ENCODE peak calls at places on chromosome 2, in seven cellular contexts. J is fibroblast of lung, G is breast epithelium, R is fibroblast of mammary gland, I is IMR-90, Q is dorsolateral prefrontal cortex, U is lung. D is an unnamed sample.
A peak's percentile ranks its signal among the peaks of the same experiment; 100 is the strongest.

GRCh38 chr2:240934701-240935100 is 28.6 kb downstream of the CROCC2 start:
- DNase-seq in J (no peak), G (peak; percentile 43), R (no peak), I (no peak), Q (no peak), U (no peak), D (no peak)

GRCh38 chr2:88126772-88127637 is 857 bp downstream of the FABP1 start:
- DNase-seq in J (no peak), G (no peak), R (no peak), I (no peak), Q (no peak), U (no peak), D (no peak)

GRCh38 chr2:19746611-19747309 is 155.0 kb downstream of the TTC32 start:
- DNase-seq in J (peak; percentile 40), G (no peak), R (peak; percentile 35), I (peak; percentile 25), Q (no peak), U (no peak), D (peak; percentile 52)

GRCh38 chr2:221817052-221817451 is 244.9 kb upstream of the EPHA4 start:
- DNase-seq in J (peak; percentile 9), G (no peak), R (peak; percentile 52), I (no peak), Q (no peak), U (no peak), D (no peak)

GRCh38 chr2:170886391-170886790 is 42.7 kb upstream of the GORASP2 start:
- DNase-seq in J (no peak), G (no peak), R (peak; percentile 42), I (peak; percentile 29), Q (no peak), U (no peak), D (peak; percentile 60)

GRCh38 chr2:207655000-207655399 is 29.8 kb upstream of the METTL21A start:
- DNase-seq in J (no peak), G (no peak), R (no peak), I (no peak), Q (no peak), U (no peak), D (peak; percentile 5)

GRCh38 chr2:109510136-109511028 is 103.4 kb downstream of the SEPTIN10 start:
- DNase-seq in J (peak; percentile 81), G (peak; percentile 72), R (peak; percentile 74), I (peak; percentile 71), Q (peak; percentile 71), U (peak; percentile 80), D (peak; percentile 83)

GRCh38 chr2:81436256-81436655 is 1131.7 kb upstream of the LRRTM1 start:
- DNase-seq in J (peak; percentile 4), G (no peak), R (no peak), I (no peak), Q (no peak), U (no peak), D (no peak)

GRCh38 chr2:62785810-62786593 is 80.5 kb downstream of the EHBP1 start:
- DNase-seq in J (peak; percentile 66), G (no peak), R (peak; percentile 66), I (peak; percentile 64), Q (no peak), U (no peak), D (peak; percentile 66)

GRCh38 chr2:160075171-160075570 is 12.8 kb upstream of the PLA2R1 start:
- DNase-seq in J (peak; percentile 91), G (no peak), R (peak; percentile 98), I (peak; percentile 33), Q (no peak), U (no peak), D (peak; percentile 98)

GRCh38 chr2:19708776-19709175 is 193.0 kb downstream of the TTC32 start:
- DNase-seq in J (no peak), G (no peak), R (no peak), I (no peak), Q (no peak), U (no peak), D (no peak)

GRCh38 chr2:9549420-9549819 is 6.2 kb downstream of the ADAM17 start:
- DNase-seq in J (no peak), G (no peak), R (no peak), I (no peak), Q (no peak), U (peak; percentile 16), D (no peak)

GRCh38 chr2:11963966-11964365 is 217.5 kb downstream of the LPIN1 start:
- DNase-seq in J (no peak), G (no peak), R (no peak), I (no peak), Q (no peak), U (no peak), D (no peak)

GRCh38 chr2:32946314-32947075 is at the start of gene LTBP1:
- DNase-seq in J (peak; percentile 81), G (peak; percentile 59), R (peak; percentile 58), I (peak; percentile 76), Q (peak; percentile 57), U (peak; percentile 57), D (peak; percentile 70)

GRCh38 chr2:43762286-43762685 is 11.6 kb upstream of the DYNC2LI1 start:
- DNase-seq in J (no peak), G (no peak), R (no peak), I (peak; percentile 41), Q (no peak), U (no peak), D (peak; percentile 23)

GRCh38 chr2:149155181-149155580 is 116.7 kb downstream of the LYPD6B start:
- DNase-seq in J (no peak), G (no peak), R (no peak), I (no peak), Q (no peak), U (no peak), D (no peak)

GRCh38 chr2:52862801-52863200 is 904.8 kb upstream of the CHAC2 start:
- DNase-seq in J (peak; percentile 13), G (no peak), R (peak; percentile 46), I (peak; percentile 69), Q (no peak), U (no peak), D (peak; percentile 80)

GRCh38 chr2:174729797-174730529 is 34.3 kb downstream of the CHRNA1 start:
- DNase-seq in J (no peak), G (no peak), R (peak; percentile 37), I (peak; percentile 10), Q (peak; percentile 47), U (no peak), D (peak; percentile 26)

GRCh38 chr2:28755411-28755810 is 3.8 kb downstream of the PPP1CB start:
- DNase-seq in J (no peak), G (no peak), R (peak; percentile 20), I (peak; percentile 54), Q (no peak), U (no peak), D (peak; percentile 57)

GRCh38 chr2:127675335-127676261 is at the start of gene LIMS2:
- DNase-seq in J (no peak), G (peak; percentile 52), R (peak; percentile 33), I (peak; percentile 33), Q (no peak), U (no peak), D (peak; percentile 20)

GRCh38 chr2:161049571-161049970 is 110.7 kb upstream of the TANK start:
- DNase-seq in J (no peak), G (no peak), R (peak; percentile 31), I (no peak), Q (no peak), U (no peak), D (no peak)

GRCh38 chr2:130373808-130374365 is 18.0 kb downstream of the PTPN18 start:
- DNase-seq in J (no peak), G (no peak), R (no peak), I (no peak), Q (no peak), U (no peak), D (no peak)
- H3K4me3 ChIP-seq in J (peak overlapping the region; percentile 93), G (peak overlapping the region; percentile 78), R (no peak overlapping the region), I (no peak overlapping the region), Q (no peak overlapping the region), U (no peak overlapping the region), D (peak overlapping the region; percentile 87)

GRCh38 chr2:73779472-73780241 is at the start of gene DUSP11:
- DNase-seq in J (peak; percentile 93), G (peak; percentile 93), R (peak; percentile 93), I (peak; percentile 92), Q (peak; percentile 91), U (peak; percentile 96), D (peak; percentile 96)
- TF ChIP-seq CTCF in J (peak; percentile 96), G (peak; percentile 92), R (peak; percentile 92), I (peak; percentile 93), Q (peak; percentile 98), U (peak; percentile 93), D (peak; percentile 92)

DNA sequence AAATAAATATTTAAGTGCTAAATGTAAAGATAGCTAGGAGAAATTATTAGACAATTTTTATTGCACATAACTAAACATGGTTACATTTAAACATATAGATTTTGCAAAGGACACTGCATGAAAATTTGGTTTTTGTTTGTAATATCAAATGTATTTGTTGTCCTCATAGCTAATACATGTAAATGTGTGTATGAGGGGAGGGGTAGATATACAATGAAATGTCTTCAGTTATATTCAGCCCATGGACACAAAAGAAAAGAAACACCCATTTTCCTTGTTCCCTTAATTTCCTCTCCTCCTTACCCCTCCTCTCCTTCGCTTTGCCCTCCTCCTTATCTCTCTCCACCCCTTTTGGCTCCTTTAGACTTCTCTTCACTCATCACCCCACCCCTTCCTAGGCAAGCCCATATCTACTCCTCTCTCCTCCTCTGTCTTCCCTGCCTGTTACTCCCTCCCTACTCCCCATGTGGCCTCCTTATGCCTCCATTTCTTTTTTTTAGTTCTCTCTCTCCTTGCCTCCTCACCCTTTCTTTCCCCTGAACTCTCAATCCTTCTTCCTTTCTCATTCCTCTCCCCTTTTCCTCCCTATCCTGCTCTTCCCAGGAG is 1.4 kb downstream of the COL3A1 start:
- DNase-seq in J (peak; percentile 97), G (no peak), R (peak; percentile 97), I (peak; percentile 93), Q (no peak), U (no peak), D (peak; percentile 98)
- H3K4me3 ChIP-seq in J (peak overlapping the region; percentile 92), G (peak overlapping the region; percentile 48), R (peak overlapping the region; percentile 85), I (peak overlapping the region; percentile 62), Q (no peak overlapping the region), U (no peak overlapping the region), D (peak overlapping the region; percentile 63)

DNA sequence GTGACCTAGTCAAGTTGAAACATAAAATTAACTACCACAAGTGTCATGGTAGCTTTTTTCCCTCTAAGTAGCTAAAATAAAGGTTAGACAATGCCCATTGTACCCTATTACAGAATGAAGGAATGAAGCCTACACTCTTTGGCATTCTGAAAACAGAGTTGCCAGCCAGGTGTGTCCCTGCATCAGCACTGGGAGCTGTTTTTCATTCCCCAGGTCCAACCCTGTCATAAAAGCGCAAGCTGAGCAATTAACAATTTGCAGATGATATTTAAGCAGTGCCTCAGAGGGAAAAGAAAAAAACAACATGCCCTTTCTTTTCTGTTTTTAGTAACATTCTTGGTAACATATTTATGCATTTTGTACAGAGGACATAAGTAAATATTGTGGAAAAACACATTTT is 46.8 kb upstream of the MGAT4A start:
- DNase-seq in J (no peak), G (no peak), R (no peak), I (no peak), Q (no peak), U (no peak), D (no peak)
- TF ChIP-seq CTCF in J (no peak), G (no peak), R (no peak), I (no peak), Q (no peak), U (no peak), D (no peak)

DNA sequence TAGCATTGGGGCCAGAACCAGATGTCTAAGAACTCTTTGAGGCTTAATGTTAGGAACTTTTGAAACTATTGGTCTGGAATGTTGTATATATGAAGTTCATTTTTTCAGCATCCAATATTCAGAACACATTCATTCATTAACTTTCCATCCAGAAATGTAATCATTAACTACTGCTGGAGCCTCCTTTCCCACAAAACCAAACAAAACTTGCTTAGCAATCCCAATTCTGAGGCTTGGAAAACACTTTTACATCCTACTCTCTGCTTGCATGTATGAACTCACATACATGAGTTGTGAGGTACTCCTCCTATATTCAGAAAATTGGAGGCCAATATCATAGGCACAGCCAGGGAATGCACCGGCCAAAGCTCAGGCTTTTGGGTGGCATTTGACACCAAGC is 841 bp upstream of the LRATD1 start:
- DNase-seq in J (no peak), G (no peak), R (no peak), I (no peak), Q (no peak), U (no peak), D (no peak)
- H3K4me3 ChIP-seq in J (no peak overlapping the region), G (no peak overlapping the region), R (no peak overlapping the region), I (no peak overlapping the region), Q (peak overlapping the region; percentile 76), U (no peak overlapping the region), D (no peak overlapping the region)